ENCODE peak calls at places on chromosomes 12 and 14, in four cellular contexts. F, S, K and N are unnamed samples.

GRCh38 chr12:129902371-129903091 is 1.3 kb downstream of the TMEM132D start:
- DNase-seq in F (no peak), S (no peak), K (peak), N (no peak)

GRCh38 chr14:94748667-94749347 is 21.1 kb downstream of the GSC start:
- DNase-seq in F (peak), S (peak), K (peak), N (no peak)

GRCh38 chr12:47778842-47779241 is 5.8 kb downstream of the SLC48A1 start:
- DNase-seq in F (no peak), S (no peak), K (no peak), N (no peak)

GRCh38 chr14:59097681-59098080 is 90.8 kb upstream of the DAAM1 start:
- DNase-seq in F (no peak), S (no peak), K (no peak), N (no peak)

GRCh38 chr14:100539766-100540140 is 47.5 kb downstream of the BEGAIN start:
- DNase-seq in F (no peak), S (no peak), K (no peak), N (no peak)

GRCh38 chr12:112828534-112828933 is 37.0 kb downstream of the RPH3A start:
- DNase-seq in F (no peak), S (no peak), K (no peak), N (no peak)

GRCh38 chr12:132675753-132676152 is 11.4 kb downstream of the POLE start:
- DNase-seq in F (no peak), S (no peak), K (no peak), N (no peak)

GRCh38 chr14:29738056-29738455 is 189.6 kb downstream of the PRKD1 start:
- DNase-seq in F (no peak), S (no peak), K (no peak), N (no peak)

GRCh38 chr12:20549115-20549719 is 145.9 kb upstream of the SLCO1C1 start:
- DNase-seq in F (peak), S (peak), K (no peak), N (no peak)

GRCh38 chr12:5192727-5193126 is 149.0 kb downstream of the KCNA5 start:
- DNase-seq in F (no peak), S (no peak), K (no peak), N (no peak)

GRCh38 chr14:52339262-52339661 is 25.1 kb downstream of the PTGER2 start:
- DNase-seq in F (no peak), S (no peak), K (no peak), N (no peak)

DNA sequence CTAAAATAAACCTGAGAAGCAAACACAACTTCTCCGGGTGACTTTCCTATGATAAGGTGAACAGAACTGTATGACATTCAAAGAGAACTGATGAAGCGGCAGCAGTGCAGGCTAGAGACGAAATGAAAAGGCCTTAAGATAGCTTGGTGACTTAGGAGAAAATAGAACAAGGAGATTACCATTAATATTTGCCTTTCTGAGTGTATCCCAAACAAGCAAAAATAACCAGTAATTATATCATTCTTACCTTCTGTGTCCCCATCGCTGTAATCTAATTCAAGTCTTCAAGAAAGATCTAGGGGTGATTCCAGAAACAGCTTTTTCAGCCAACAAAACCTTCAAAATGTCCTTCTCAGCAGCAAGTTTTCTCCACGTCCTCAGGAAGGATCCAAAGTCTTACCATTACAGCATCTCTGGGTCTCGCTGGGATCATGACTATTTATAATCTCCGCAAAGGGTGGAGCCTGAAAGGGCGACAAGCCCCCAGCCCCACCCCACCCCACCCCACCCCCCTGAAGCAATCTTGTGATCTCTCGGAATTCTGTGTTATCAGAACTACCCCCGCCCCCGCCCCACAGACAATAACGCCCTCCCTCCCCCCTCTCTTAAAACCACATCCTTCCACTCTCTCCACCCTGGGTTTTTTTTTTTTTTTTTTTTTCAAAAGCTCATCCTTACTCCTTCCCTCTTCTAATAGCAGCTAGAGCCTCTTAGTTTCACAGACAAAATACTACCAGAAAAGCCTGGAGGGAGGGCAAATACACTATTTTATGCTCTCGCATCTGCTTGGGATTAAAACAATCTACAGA is at the start of gene SLC2A3:
- DNase-seq in F (peak), S (peak), K (peak), N (peak)
- TF ChIP-seq TCF12 in F (no peak), S (no peak), K (no peak), N (peak)

GRCh38 chr12:3672113-3672509 is 80.8 kb downstream of the CRACR2A start:
- DNase-seq in F (no peak), S (no peak), K (no peak), N (no peak)

GRCh38 chr12:3668479-3669165 is 84.3 kb downstream of the CRACR2A start:
- DNase-seq in F (no peak), S (no peak), K (no peak), N (no peak)

GRCh38 chr12:3669594-3669993 is 83.3 kb downstream of the CRACR2A start:
- DNase-seq in F (no peak), S (no peak), K (no peak), N (no peak)

GRCh38 chr12:3671330-3672112 is 81.4 kb downstream of the CRACR2A start:
- DNase-seq in F (no peak), S (no peak), K (no peak), N (no peak)

DNA sequence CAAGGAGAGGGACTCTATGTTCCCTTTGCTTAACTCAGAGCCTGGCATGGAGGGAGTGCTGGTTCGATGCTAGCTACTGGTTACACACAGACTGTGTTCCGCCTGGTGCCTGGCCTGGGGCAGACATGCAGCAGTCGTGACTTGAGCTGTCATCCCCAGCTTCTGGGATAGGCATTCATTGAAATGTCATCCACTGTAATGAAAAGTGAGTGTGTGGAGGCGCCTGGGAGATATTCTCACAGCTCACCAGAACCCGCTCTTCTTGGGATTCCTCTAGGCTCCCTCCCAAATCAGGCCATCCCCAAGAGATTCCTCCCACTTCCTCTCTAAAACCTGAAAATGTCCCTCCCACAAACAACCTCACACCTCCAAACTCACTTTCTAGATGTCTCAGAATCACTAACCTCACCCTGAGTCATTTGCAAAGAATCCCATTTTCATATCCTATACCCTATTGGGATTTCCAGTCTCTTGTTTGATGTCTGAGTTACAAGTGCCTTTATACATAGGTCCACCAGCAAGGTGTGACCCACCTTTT is 82.8 kb downstream of the CRACR2A start:
- DNase-seq in F (no peak), S (no peak), K (no peak), N (no peak)
- TF ChIP-seq TCF12 in F (no peak), S (no peak), K (no peak), N (no peak)

DNA sequence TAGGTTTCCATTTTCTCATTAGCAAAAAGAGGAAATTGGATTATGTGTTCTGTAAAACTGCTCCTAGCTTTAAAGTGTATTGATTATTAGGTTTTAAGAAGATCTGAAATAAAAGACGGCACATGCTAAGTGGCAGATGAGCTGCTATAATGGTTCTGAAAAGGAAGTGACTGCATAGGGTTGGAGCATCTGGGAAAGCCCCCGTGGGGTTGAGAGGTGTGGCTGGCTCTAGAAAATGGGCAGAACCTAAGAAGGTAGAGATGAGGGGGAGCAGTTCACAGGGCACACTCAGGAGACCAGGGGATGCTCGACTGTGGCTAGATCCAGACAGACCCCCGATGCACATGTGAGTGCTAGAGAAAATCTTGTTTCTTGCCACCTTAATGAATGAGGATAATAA is 1.9 kb downstream of the IFNG-AS1 start:
- DNase-seq in F (no peak), S (no peak), K (no peak), N (no peak)
- TF ChIP-seq TCF12 in F (no peak), S (no peak), K (no peak), N (no peak)

GRCh38 chr14:76923422-76924362 is 97.5 kb downstream of the LRRC74A start:
- DNase-seq in F (no peak), S (no peak), K (peak), N (no peak)
- TF ChIP-seq TCF12 in F (no peak), S (no peak), K (no peak), N (no peak)

DNA sequence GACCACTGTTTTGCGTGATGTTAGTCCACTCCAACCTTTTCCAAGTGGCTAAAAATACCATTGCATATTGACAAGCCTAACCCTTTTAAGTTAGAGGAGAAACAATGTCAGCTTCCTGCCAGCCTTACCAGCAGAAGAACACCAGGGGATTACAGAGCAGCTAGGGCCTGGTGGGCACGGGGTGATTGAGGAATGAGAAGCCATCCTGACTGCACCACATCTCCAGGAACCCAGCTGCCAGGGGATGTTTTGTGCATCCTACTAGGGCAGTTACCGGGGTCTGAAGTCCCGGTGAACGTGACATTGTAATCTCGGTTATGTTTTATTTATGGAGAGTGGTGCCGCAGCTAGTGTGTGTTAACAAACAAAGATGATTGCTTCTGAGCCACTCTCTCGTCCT is 116.0 kb downstream of the BCL11B start:
- DNase-seq in F (no peak), S (no peak), K (peak), N (no peak)
- TF ChIP-seq TCF12 in F (no peak), S (no peak), K (no peak), N (no peak)

DNA sequence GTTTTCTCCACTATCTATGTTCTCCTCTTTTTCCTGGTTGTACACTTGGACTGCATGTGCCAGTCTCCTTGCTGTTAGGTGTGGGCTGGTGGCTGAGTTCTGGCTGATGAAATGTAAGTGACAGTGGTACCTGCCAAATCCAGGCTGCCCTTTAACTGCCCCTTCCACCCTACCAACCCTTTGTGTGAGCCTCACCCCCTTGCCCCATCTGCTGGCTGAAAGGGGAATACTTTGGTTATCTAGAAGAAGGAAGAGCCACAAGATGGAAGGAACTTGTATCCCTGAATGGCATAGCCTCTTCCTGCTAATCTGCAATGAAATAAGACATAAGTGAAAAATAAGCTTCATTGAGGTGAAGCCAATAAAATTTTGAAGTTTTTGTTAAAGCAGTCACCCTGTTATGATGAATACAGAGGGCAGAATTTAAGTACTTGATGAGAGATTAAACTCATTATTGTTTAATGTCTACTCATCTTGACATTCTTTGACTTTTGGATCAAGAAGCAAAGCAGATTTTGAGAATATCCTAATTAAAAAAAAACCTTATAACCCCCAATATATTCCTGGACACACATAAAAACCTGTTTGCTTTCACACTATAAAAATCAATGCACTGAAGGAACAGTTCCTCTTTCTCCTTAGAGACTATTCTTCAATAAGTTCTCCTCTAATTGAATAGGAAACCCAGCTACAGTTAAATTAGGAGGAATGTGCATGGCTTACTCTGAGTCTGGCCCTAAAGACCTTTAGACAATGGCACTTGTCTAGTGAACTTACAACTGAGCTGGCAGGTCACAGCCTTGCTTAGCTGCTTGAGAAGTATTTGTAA is 262.6 kb upstream of the BTG1 start:
- DNase-seq in F (peak), S (peak), K (peak), N (no peak)
- TF ChIP-seq TCF12 in F (no peak), S (no peak), K (no peak), N (no peak)

DNA sequence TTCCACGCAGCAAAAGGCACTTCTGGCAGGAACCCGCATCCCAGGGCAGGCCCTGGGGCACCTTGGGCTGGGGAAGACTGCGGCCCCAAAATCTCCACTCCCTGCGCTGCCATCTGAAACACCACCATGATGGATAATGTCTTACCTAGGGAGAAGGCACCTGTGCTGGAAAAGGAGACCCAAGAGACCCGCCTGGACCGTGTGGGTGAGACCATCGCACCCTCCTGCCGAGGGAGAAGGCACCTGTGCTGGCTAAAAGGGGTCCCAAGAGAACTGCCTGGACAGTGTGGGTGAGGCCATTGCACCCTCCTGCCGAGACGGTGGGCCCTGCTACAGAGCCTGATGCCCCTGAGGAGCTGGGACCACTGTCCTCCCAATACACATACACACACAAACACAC is 24.8 kb upstream of the INF2 start:
- DNase-seq in F (no peak), S (no peak), K (no peak), N (no peak)
- TF ChIP-seq TCF12 in F (no peak), S (no peak), K (no peak), N (no peak)